ENCODE peak calls at places on chromosomes 13 and 19, in six cellular contexts. T is activated CD4-positive, alpha-beta T cell treated with anti-CD3 and anti-CD28 coated beads, Interleukin-2, amount 50 U/mL, for 1 hour; U is PC-3; X is epithelial cell of proximal tubule; J is HS-27A; E is activated gamma-delta T cell treated with Interleukin-2 at 50 U/mL for 16 hours. B is an unnamed sample.

GRCh38 chr13:64579331-64579730 is 2650.8 kb downstream of the PCDH9 start:
- DNase-seq in X (no peak), T (no peak), J (no peak), E (no peak), U (no peak), B (no peak)

GRCh38 chr13:108176685-108177274 is 38.6 kb downstream of the LIG4 start:
- DNase-seq in T (peak), E (peak), J (no peak), U (peak), X (no peak), B (no peak)

GRCh38 chr13:111850458-111850857 is 216.5 kb upstream of the SOX1 start:
- DNase-seq in X (no peak), J (no peak), E (no peak), U (no peak), T (no peak), B (no peak)

GRCh38 chr19:8028951-8029491 is 23.5 kb upstream of the CCL25 start:
- DNase-seq in U (no peak), E (no peak), T (no peak), X (no peak), J (no peak), B (no peak)

GRCh38 chr19:46502891-46503290 is 7.2 kb upstream of the PNMA8B start:
- DNase-seq in T (no peak), J (no peak), X (no peak), E (no peak), U (no peak), B (no peak)

GRCh38 chr13:96650301-96650886 is 343.9 kb downstream of the OXGR1 start:
- DNase-seq in J (no peak), X (peak), U (peak), E (no peak), T (no peak), B (no peak)

GRCh38 chr13:48304132-48304876 is 753 bp downstream of the RB1 start:
- DNase-seq in T (no peak), J (no peak), E (no peak), U (peak), X (no peak), B (no peak)

GRCh38 chr13:32804673-32805260 is 211.5 kb upstream of the KL start:
- DNase-seq in T (no peak), J (no peak), E (no peak), X (no peak), U (peak), B (no peak)

GRCh38 chr13:21413013-21413412 is 46.1 kb downstream of the ZDHHC20 start:
- DNase-seq in T (no peak), J (no peak), U (no peak), X (no peak), E (no peak), B (no peak)

GRCh38 chr13:67402546-67402945 is 172.4 kb upstream of the PCDH9 start:
- DNase-seq in X (no peak), U (no peak), E (no peak), T (no peak), J (no peak), B (no peak)

GRCh38 chr19:50371914-50372475 is 4.3 kb upstream of the NR1H2 start:
- DNase-seq in U (no peak), E (no peak), J (no peak), T (no peak), X (no peak), B (no peak)